ENCODE peak calls at places on chromosomes 3 and 15, in five cellular contexts. One of them, this sample, is unnamed.

GRCh38 chr3:190336516-190337189 is 14.4 kb upstream of the CLDN1 start:
- DNase-seq in colonic mucosa: no peak
- DNase-seq in Calu3: no peak
- DNase-seq in astrocyte of the cerebellum: no peak
- DNase-seq in lower lobe of right lung: no peak
- DNase-seq in this sample: no peak

GRCh38 chr3:102757950-102758349 is 323.1 kb downstream of the ZPLD1 start:
- DNase-seq in colonic mucosa: no peak
- DNase-seq in Calu3: no peak
- DNase-seq in astrocyte of the cerebellum: no peak
- DNase-seq in lower lobe of right lung: no peak
- DNase-seq in this sample: no peak

GRCh38 chr3:197340521-197340871 is 42.1 kb upstream of the DLG1 start:
- DNase-seq in colonic mucosa: no peak
- DNase-seq in Calu3: no peak
- DNase-seq in astrocyte of the cerebellum: no peak
- DNase-seq in lower lobe of right lung: no peak
- DNase-seq in this sample: no peak

GRCh38 chr15:83204697-83205096 is 2.9 kb downstream of the HDGFL3 start:
- DNase-seq in colonic mucosa: no peak
- DNase-seq in Calu3: no peak
- DNase-seq in astrocyte of the cerebellum: no peak
- DNase-seq in lower lobe of right lung: no peak
- DNase-seq in this sample: no peak

GRCh38 chr3:74067296-74067695 is 442.6 kb upstream of the PDZRN3 start:
- DNase-seq in colonic mucosa: no peak
- DNase-seq in Calu3: no peak
- DNase-seq in astrocyte of the cerebellum: no peak
- DNase-seq in lower lobe of right lung: no peak
- DNase-seq in this sample: peak

GRCh38 chr3:180117381-180118163 is 80.8 kb upstream of the PEX5L start:
- DNase-seq in colonic mucosa: no peak
- DNase-seq in Calu3: no peak
- DNase-seq in astrocyte of the cerebellum: no peak
- DNase-seq in lower lobe of right lung: no peak
- DNase-seq in this sample: no peak

GRCh38 chr3:65146149-65146548 is 458.3 kb upstream of the ADAMTS9 start:
- DNase-seq in colonic mucosa: no peak
- DNase-seq in Calu3: peak
- DNase-seq in astrocyte of the cerebellum: peak
- DNase-seq in lower lobe of right lung: no peak
- DNase-seq in this sample: no peak

GRCh38 chr3:140834266-140835037 is 107.2 kb upstream of the SLC25A36 start:
- DNase-seq in colonic mucosa: no peak
- DNase-seq in Calu3: no peak
- DNase-seq in astrocyte of the cerebellum: no peak
- DNase-seq in lower lobe of right lung: no peak
- DNase-seq in this sample: no peak

GRCh38 chr3:120100711-120101110 is 6.5 kb upstream of the GSK3B start:
- DNase-seq in colonic mucosa: no peak
- DNase-seq in Calu3: no peak
- DNase-seq in astrocyte of the cerebellum: no peak
- DNase-seq in lower lobe of right lung: no peak
- DNase-seq in this sample: no peak

GRCh38 chr15:27361418-27361817 is 390.4 kb downstream of the GABRG3 start:
- DNase-seq in colonic mucosa: no peak
- DNase-seq in Calu3: no peak
- DNase-seq in astrocyte of the cerebellum: no peak
- DNase-seq in lower lobe of right lung: no peak
- DNase-seq in this sample: no peak

GRCh38 chr15:96353931-96354730 is 23.6 kb downstream of the NR2F2 start:
- DNase-seq in colonic mucosa: no peak
- DNase-seq in Calu3: peak
- DNase-seq in astrocyte of the cerebellum: no peak
- DNase-seq in lower lobe of right lung: no peak
- DNase-seq in this sample: no peak

GRCh38 chr3:53224026-53224425 is 31.8 kb downstream of the TKT start:
- DNase-seq in colonic mucosa: no peak
- DNase-seq in Calu3: no peak
- DNase-seq in astrocyte of the cerebellum: no peak
- DNase-seq in lower lobe of right lung: peak
- DNase-seq in this sample: no peak

GRCh38 chr15:90086868-90087268 is 15.4 kb downstream of the IDH2 start:
- DNase-seq in colonic mucosa: peak
- DNase-seq in Calu3: peak
- DNase-seq in astrocyte of the cerebellum: no peak
- DNase-seq in lower lobe of right lung: no peak
- DNase-seq in this sample: no peak

GRCh38 chr3:182139627-182140357 is 428.1 kb downstream of the SOX2 start:
- DNase-seq in colonic mucosa: no peak
- DNase-seq in Calu3: no peak
- DNase-seq in astrocyte of the cerebellum: no peak
- DNase-seq in lower lobe of right lung: no peak
- DNase-seq in this sample: no peak
- TF ChIP-seq CTCF in colonic mucosa: no peak
- TF ChIP-seq CTCF in Calu3: peak
- TF ChIP-seq CTCF in astrocyte of the cerebellum: no peak
- TF ChIP-seq CTCF in lower lobe of right lung: no peak
- TF ChIP-seq CTCF in this sample: no peak

DNA sequence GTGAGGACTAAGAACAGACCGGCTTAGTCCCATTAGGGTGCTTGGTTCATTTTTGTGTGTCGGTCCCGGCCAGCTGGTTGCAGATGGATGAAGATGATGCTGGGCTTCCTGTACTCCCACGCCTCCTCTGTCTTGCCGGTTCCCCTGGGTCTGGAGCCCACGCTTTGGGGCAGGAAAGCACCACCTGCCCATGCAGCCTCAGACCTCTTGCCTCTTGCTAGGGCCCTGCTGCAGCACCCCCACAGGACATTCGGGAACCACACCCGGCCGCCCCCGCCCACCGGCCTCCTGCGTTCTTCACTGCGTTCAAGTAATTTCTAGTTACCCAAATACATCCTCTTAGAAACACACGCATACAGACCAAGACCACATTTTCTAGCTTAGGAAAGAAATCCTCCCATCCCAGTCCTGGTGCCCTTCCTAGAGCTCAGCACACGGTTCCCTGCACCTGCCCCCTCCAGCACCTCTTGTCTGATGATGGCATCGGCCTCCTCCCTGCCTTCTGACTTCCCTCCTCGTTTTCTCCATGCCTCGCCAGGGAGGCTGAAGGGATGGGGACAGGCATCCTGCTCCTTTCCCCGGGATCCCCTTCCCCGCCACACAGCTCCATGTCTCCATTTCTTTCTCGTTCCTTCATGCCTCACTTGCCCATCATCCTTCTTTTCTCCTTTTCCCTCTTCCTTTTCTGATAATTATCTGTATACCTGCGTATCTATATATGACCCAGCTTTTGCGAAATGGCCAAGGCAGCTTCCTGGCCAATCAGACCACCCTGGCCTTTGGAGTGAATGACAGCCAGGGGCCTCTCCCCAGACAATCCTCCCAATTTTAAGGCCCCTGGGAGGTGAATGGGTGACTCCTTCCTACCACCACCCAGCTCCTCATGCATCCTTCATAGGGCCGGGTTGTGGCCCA is 30.9 kb downstream of the FAM3D start:
- DNase-seq in colonic mucosa: no peak
- DNase-seq in Calu3: no peak
- DNase-seq in astrocyte of the cerebellum: no peak
- DNase-seq in lower lobe of right lung: no peak
- DNase-seq in this sample: no peak
- TF ChIP-seq CTCF in colonic mucosa: no peak
- TF ChIP-seq CTCF in Calu3: no peak
- TF ChIP-seq CTCF in astrocyte of the cerebellum: no peak
- TF ChIP-seq CTCF in lower lobe of right lung: no peak
- TF ChIP-seq CTCF in this sample: no peak

GRCh38 chr15:72836676-72837325 is 53.2 kb upstream of the ADPGK start:
- DNase-seq in colonic mucosa: no peak
- DNase-seq in Calu3: no peak
- DNase-seq in astrocyte of the cerebellum: no peak
- DNase-seq in lower lobe of right lung: no peak
- DNase-seq in this sample: no peak

GRCh38 chr15:72838311-72838731 is 54.8 kb upstream of the ADPGK start:
- DNase-seq in colonic mucosa: no peak
- DNase-seq in Calu3: no peak
- DNase-seq in astrocyte of the cerebellum: peak
- DNase-seq in lower lobe of right lung: no peak
- DNase-seq in this sample: no peak

DNA sequence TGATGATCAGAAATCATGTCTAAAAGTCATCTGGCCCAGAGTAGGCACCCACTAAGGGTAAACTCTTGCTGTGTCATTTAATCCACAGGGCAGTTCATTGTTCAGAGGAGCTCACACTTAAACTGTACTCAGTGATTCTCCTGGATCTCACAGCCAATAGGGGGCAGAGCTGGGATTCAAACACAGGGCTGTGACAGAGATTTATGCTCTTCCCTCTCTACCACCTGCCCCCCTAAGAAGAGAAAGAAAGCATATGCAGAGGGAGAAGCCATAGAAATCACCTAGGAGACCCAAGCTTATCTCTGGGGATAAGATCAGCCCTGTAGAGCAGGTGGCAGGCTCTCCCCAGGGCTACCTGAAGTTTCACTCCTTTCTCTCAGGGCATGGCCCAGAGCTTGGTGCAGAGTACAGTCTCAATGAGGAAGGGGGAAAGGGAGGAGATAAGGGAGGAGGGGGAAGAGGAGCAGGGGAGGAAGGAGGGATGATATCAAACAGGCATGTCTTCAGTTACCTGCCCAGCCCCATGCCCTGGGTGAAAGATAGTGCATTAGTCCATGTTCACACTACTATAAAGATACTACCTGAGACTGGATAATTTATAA is 51.8 kb upstream of the ADPGK start:
- DNase-seq in colonic mucosa: peak
- DNase-seq in Calu3: peak
- DNase-seq in astrocyte of the cerebellum: no peak
- DNase-seq in lower lobe of right lung: no peak
- DNase-seq in this sample: no peak
- TF ChIP-seq CTCF in colonic mucosa: peak
- TF ChIP-seq CTCF in Calu3: peak
- TF ChIP-seq CTCF in astrocyte of the cerebellum: peak
- TF ChIP-seq CTCF in lower lobe of right lung: peak
- TF ChIP-seq CTCF in this sample: peak

GRCh38 chr3:50146316-50146901 is 8.7 kb upstream of the SEMA3F start:
- DNase-seq in colonic mucosa: no peak
- DNase-seq in Calu3: no peak
- DNase-seq in astrocyte of the cerebellum: no peak
- DNase-seq in lower lobe of right lung: no peak
- DNase-seq in this sample: no peak

GRCh38 chr3:50150404-50150750 is 4.7 kb upstream of the SEMA3F start:
- DNase-seq in colonic mucosa: no peak
- DNase-seq in Calu3: no peak
- DNase-seq in astrocyte of the cerebellum: no peak
- DNase-seq in lower lobe of right lung: no peak
- DNase-seq in this sample: no peak

GRCh38 chr3:50147016-50147415 is 8.1 kb upstream of the SEMA3F start:
- DNase-seq in colonic mucosa: no peak
- DNase-seq in Calu3: no peak
- DNase-seq in astrocyte of the cerebellum: no peak
- DNase-seq in lower lobe of right lung: no peak
- DNase-seq in this sample: no peak

GRCh38 chr3:50147861-50148260 is 7.3 kb upstream of the SEMA3F start:
- DNase-seq in colonic mucosa: no peak
- DNase-seq in Calu3: no peak
- DNase-seq in astrocyte of the cerebellum: no peak
- DNase-seq in lower lobe of right lung: no peak
- DNase-seq in this sample: no peak

GRCh38 chr3:50147447-50147846 is 7.7 kb upstream of the SEMA3F start:
- DNase-seq in colonic mucosa: no peak
- DNase-seq in Calu3: no peak
- DNase-seq in astrocyte of the cerebellum: no peak
- DNase-seq in lower lobe of right lung: no peak
- DNase-seq in this sample: no peak
- TF ChIP-seq CTCF in colonic mucosa: no peak
- TF ChIP-seq CTCF in Calu3: no peak
- TF ChIP-seq CTCF in astrocyte of the cerebellum: no peak
- TF ChIP-seq CTCF in lower lobe of right lung: no peak
- TF ChIP-seq CTCF in this sample: no peak

GRCh38 chr3:12947504-12948369 is 106.4 kb upstream of the RPL32 start:
- DNase-seq in colonic mucosa: peak
- DNase-seq in Calu3: peak
- DNase-seq in astrocyte of the cerebellum: no peak
- DNase-seq in lower lobe of right lung: peak
- DNase-seq in this sample: peak
- TF ChIP-seq CTCF in colonic mucosa: no peak
- TF ChIP-seq CTCF in Calu3: no peak
- TF ChIP-seq CTCF in astrocyte of the cerebellum: peak
- TF ChIP-seq CTCF in lower lobe of right lung: no peak
- TF ChIP-seq CTCF in this sample: no peak

GRCh38 chr3:20185364-20185732 is 658 bp downstream of the SGO1 start:
- DNase-seq in colonic mucosa: peak
- DNase-seq in Calu3: peak
- DNase-seq in astrocyte of the cerebellum: no peak
- DNase-seq in lower lobe of right lung: no peak
- DNase-seq in this sample: no peak

GRCh38 chr3:20186600-20187004 is 596 bp upstream of the SGO1 start:
- DNase-seq in colonic mucosa: no peak
- DNase-seq in Calu3: no peak
- DNase-seq in astrocyte of the cerebellum: no peak
- DNase-seq in lower lobe of right lung: no peak
- DNase-seq in this sample: no peak

GRCh38 chr3:20194793-20195460 is 8.9 kb upstream of the SGO1 start:
- DNase-seq in colonic mucosa: no peak
- DNase-seq in Calu3: no peak
- DNase-seq in astrocyte of the cerebellum: no peak
- DNase-seq in lower lobe of right lung: no peak
- DNase-seq in this sample: no peak

GRCh38 chr3:20185733-20186599 is at the start of gene SGO1:
- DNase-seq in colonic mucosa: peak
- DNase-seq in Calu3: peak
- DNase-seq in astrocyte of the cerebellum: peak
- DNase-seq in lower lobe of right lung: peak
- DNase-seq in this sample: peak

DNA sequence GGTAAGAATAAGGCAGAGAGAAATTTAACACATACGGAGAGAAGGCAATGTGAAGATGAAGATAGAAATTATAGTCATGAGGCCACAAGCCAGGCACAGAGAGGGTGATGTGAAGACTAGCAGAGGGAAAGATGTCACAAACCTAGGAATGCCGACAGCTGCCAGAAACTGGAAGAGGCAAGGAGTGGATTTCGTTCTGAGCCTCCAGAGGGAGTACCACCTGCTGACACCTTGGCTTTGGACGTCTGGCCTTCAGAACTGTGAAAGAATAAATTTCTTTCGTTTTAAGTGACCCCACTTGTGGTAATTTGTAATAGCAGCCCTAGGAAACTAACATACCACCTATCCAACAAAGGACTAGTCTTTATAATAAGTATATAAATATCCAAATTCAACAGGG is 5.0 kb upstream of the SGO1 start:
- DNase-seq in colonic mucosa: no peak
- DNase-seq in Calu3: peak
- DNase-seq in astrocyte of the cerebellum: no peak
- DNase-seq in lower lobe of right lung: no peak
- DNase-seq in this sample: no peak
- TF ChIP-seq CTCF in colonic mucosa: no peak
- TF ChIP-seq CTCF in Calu3: no peak
- TF ChIP-seq CTCF in astrocyte of the cerebellum: no peak
- TF ChIP-seq CTCF in lower lobe of right lung: no peak
- TF ChIP-seq CTCF in this sample: no peak

This sample was measured in AG09319.